ENCODE peak calls at places on chromosomes 11 and 22, in five cellular contexts. P is HepG2, X is SK-N-SH, D is A549, S is H1. K is an unnamed sample.

GRCh38 chr11:72314600-72315386 is 70.8 kb upstream of the PHOX2A start:
- DNase-seq in P (no peak), X (no peak), D (no peak), S (no peak), K (peak; percentile 49)

GRCh38 chr11:74926304-74927030 is 22.4 kb downstream of the XRRA1 start:
- DNase-seq in P (no peak), X (no peak), D (no peak), S (no peak), K (no peak)

GRCh38 chr11:71451596-71452353 is 1.2 kb upstream of the NADSYN1 start:
- DNase-seq in P (peak; percentile 14), X (no peak), D (no peak), S (no peak), K (peak; percentile 37)

GRCh38 chr22:41217553-41218157 is 12.5 kb downstream of the L3MBTL2 start:
- DNase-seq in P (no peak), X (no peak), D (no peak), S (peak; percentile 64), K (no peak)

GRCh38 chr11:82229346-82229745 is 504.3 kb downstream of the FAM181B start:
- DNase-seq in P (peak; percentile 12), X (peak; percentile 7), D (peak; percentile 13), S (no peak), K (no peak)

GRCh38 chr11:115286614-115287013 is 217.6 kb downstream of the CADM1 start:
- DNase-seq in P (no peak), X (no peak), D (no peak), S (no peak), K (no peak)

GRCh38 chr11:1049431-1049891 is 12.9 kb upstream of the MUC6 start:
- DNase-seq in P (no peak), X (no peak), D (no peak), S (no peak), K (no peak)

GRCh38 chr11:2565447-2566222 is 120.8 kb downstream of the KCNQ1 start:
- DNase-seq in P (no peak), X (no peak), D (no peak), S (no peak), K (no peak)

GRCh38 chr22:45006873-45007246 is 2.9 kb downstream of the PHF21B start:
- DNase-seq in P (no peak), X (peak; percentile 83), D (no peak), S (peak; percentile 76), K (no peak)

GRCh38 chr11:68749501-68750196 is 1.7 kb downstream of the TESMIN start:
- DNase-seq in P (no peak), X (no peak), D (no peak), S (no peak), K (no peak)

GRCh38 chr11:1967641-1968225 is 20.6 kb downstream of the MRPL23 start:
- DNase-seq in P (no peak), X (no peak), D (no peak), S (no peak), K (no peak)

GRCh38 chr22:27828214-27828587 is 26.6 kb upstream of the MN1 start:
- DNase-seq in P (no peak), X (no peak), D (no peak), S (no peak), K (no peak)

GRCh38 chr11:10348650-10349280 is 43.9 kb downstream of the ADM start:
- DNase-seq in P (peak; percentile 15), X (no peak), D (no peak), S (no peak), K (no peak)

GRCh38 chr11:68258363-68258765 is 13.4 kb downstream of the C11orf24 start:
- DNase-seq in P (no peak), X (no peak), D (no peak), S (no peak), K (no peak)

GRCh38 chr11:120746836-120747609 is 235.5 kb downstream of the GRIK4 start:
- DNase-seq in P (no peak), X (peak; percentile 30), D (no peak), S (no peak), K (peak; percentile 2)

GRCh38 chr11:77104727-77105126 is 2.1 kb downstream of the OMP start:
- DNase-seq in P (no peak), X (no peak), D (no peak), S (no peak), K (no peak)

GRCh38 chr11:77100166-77101042 is 2.2 kb upstream of the OMP start:
- DNase-seq in P (no peak), X (no peak), D (no peak), S (no peak), K (no peak)

GRCh38 chr11:77101043-77101537 is 1.6 kb upstream of the OMP start:
- DNase-seq in P (peak; percentile 41), X (peak; percentile 59), D (peak; percentile 57), S (no peak), K (peak; percentile 72)

GRCh38 chr11:77103319-77103718 is 679 bp downstream of the OMP start:
- DNase-seq in P (no peak), X (no peak), D (no peak), S (no peak), K (no peak)

GRCh38 chr11:77102246-77103210 is at the start of gene OMP:
- DNase-seq in P (no peak), X (no peak), D (no peak), S (no peak), K (no peak)
- TF ChIP-seq CHD2 in P (no peak), X (no peak), D (no peak), S (no peak), K (no peak)

GRCh38 chr22:32764330-32765116 is 37.0 kb upstream of the TIMP3 start:
- DNase-seq in P (no peak), X (no peak), D (peak; percentile 41), S (no peak), K (peak; percentile 6)
- TF ChIP-seq CHD2 in P (no peak), X (no peak), D (no peak), S (no peak), K (no peak)

GRCh38 chr11:64313491-64314145 is 3.7 kb downstream of the TRMT112 start:
- DNase-seq in P (no peak), X (no peak), D (no peak), S (no peak), K (no peak)
- TF ChIP-seq CHD2 in P (no peak), X (no peak), D (no peak), S (no peak), K (no peak)

GRCh38 chr11:114059984-114060401 is 482 bp downstream of the ZBTB16 start:
- DNase-seq in P (no peak), X (no peak), D (peak; percentile 29), S (peak; percentile 61), K (peak; percentile 17)
- TF ChIP-seq CHD2 in P (no peak), X (no peak), D (no peak), S (no peak), K (no peak)

GRCh38 chr11:11864803-11865202 is 23.0 kb downstream of the USP47 start:
- DNase-seq in P (no peak), X (no peak), D (no peak), S (no peak), K (no peak)

GRCh38 chr11:11867720-11868119 is 25.9 kb downstream of the USP47 start:
- DNase-seq in P (no peak), X (no peak), D (no peak), S (no peak), K (no peak)

GRCh38 chr11:11866203-11866602 is 24.4 kb downstream of the USP47 start:
- DNase-seq in P (no peak), X (no peak), D (no peak), S (no peak), K (peak; percentile 45)

GRCh38 chr11:11864332-11864731 is 22.6 kb downstream of the USP47 start:
- DNase-seq in P (no peak), X (no peak), D (no peak), S (no peak), K (no peak)

GRCh38 chr11:11865449-11865848 is 23.7 kb downstream of the USP47 start:
- DNase-seq in P (no peak), X (no peak), D (no peak), S (no peak), K (no peak)
- TF ChIP-seq CHD2 in P (no peak), X (no peak), D (no peak), S (no peak), K (no peak)

GRCh38 chr11:18522388-18522787 is 4.4 kb downstream of the TSG101 start:
- DNase-seq in P (peak; percentile 20), X (peak; percentile 11), D (peak; percentile 46), S (no peak), K (no peak)
- TF ChIP-seq CHD2 in P (no peak), X (no peak), D (no peak), S (no peak), K (no peak)

GRCh38 chr11:15801126-15801525 is 555.2 kb downstream of the SOX6 start:
- DNase-seq in P (no peak), X (no peak), D (no peak), S (no peak), K (no peak)

GRCh38 chr11:15801616-15802015 is 554.7 kb downstream of the SOX6 start:
- DNase-seq in P (no peak), X (no peak), D (no peak), S (no peak), K (no peak)

GRCh38 chr11:15795378-15795777 is 561.0 kb downstream of the SOX6 start:
- DNase-seq in P (no peak), X (no peak), D (no peak), S (no peak), K (no peak)

GRCh38 chr11:15805726-15806125 is 550.6 kb downstream of the SOX6 start:
- DNase-seq in P (no peak), X (no peak), D (no peak), S (no peak), K (no peak)

DNA sequence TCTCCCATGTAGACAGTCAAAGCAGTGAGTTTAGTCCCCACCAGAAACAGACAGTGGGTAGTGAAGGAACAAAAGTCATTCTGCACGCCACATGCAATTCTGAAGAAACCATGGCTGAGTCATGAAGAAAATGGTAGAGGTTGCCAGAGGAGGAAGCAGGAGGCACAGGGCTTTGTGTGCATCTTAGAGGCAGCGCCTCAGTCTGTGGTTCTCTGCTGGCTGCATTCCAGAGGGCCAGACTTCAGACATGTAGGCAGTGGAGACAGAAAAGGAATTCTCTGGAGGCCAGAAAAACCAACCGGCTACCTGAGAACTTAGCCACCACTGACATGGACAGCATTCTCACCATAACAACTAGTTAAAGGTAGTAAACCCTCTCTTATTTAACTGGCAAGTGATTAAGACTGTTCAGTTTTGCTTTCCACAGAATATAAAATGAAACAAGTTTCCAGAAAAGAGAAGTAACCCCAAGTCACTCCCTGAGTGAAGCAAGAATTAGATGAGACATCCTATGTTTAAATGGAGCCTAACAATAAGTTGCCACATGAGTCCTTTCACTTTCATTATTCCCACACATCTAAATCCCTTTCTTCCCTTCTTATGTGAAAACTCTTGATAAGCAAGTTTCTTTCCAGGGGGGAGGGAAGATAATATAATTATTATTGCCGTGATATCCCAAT is 556.1 kb downstream of the SOX6 start:
- DNase-seq in P (no peak), X (no peak), D (no peak), S (no peak), K (no peak)
- TF ChIP-seq CHD2 in P (no peak), X (no peak), D (no peak), S (no peak), K (no peak)